ENCODE peak calls at places on chromosomes 13 and 19, in five cellular contexts. S is germinal center, T is mammary epithelial cell, M is SHP77, F is neural crest cell. Y is an unnamed sample.

GRCh38 chr13:32228330-32229041 is 86.7 kb downstream of the ZAR1L start:
- DNase-seq in S (no peak), T (peak; percentile 26), F (no peak), M (peak; percentile 98), Y (peak; percentile 90)

GRCh38 chr13:48155850-48156249 is 60.9 kb upstream of the MED4 start:
- DNase-seq in F (no peak), S (no peak), T (peak; percentile 94), M (no peak), Y (no peak)

GRCh38 chr13:106701810-106702341 is 133.9 kb upstream of the ARGLU1 start:
- DNase-seq in S (no peak), F (no peak), M (no peak), T (no peak), Y (no peak)

GRCh38 chr19:3194063-3194702 is 8.5 kb downstream of the NCLN start:
- DNase-seq in F (no peak), S (no peak), M (no peak), T (no peak), Y (no peak)

GRCh38 chr13:49933511-49933910 is 2.6 kb downstream of the SPRYD7 start:
- DNase-seq in M (no peak), T (no peak), S (no peak), F (no peak), Y (no peak)

GRCh38 chr13:113840541-113841354 is 23.1 kb downstream of the GAS6 start:
- DNase-seq in F (no peak), T (no peak), M (no peak), S (no peak), Y (no peak)

GRCh38 chr19:3375221-3376088 is 9.1 kb downstream of the NFIC start:
- DNase-seq in T (no peak), M (no peak), S (no peak), F (no peak), Y (no peak)

GRCh38 chr19:47610546-47610894 is 1.6 kb downstream of the BICRA start:
- DNase-seq in F (no peak), M (no peak), S (no peak), T (no peak), Y (no peak)

GRCh38 chr13:103516009-103516795 is 450.0 kb upstream of the SLC10A2 start:
- DNase-seq in S (no peak), M (no peak), T (no peak), F (no peak), Y (no peak)

GRCh38 chr19:11659612-11660011 is 62.3 kb downstream of the ZNF627 start:
- DNase-seq in F (no peak), T (peak; percentile 6), M (no peak), S (no peak), Y (no peak)

GRCh38 chr13:32056316-32056715 is 24.7 kb downstream of the FRY start:
- DNase-seq in M (no peak), T (no peak), S (no peak), F (no peak), Y (peak; percentile 43)

GRCh38 chr19:45866400-45867176 is 2.5 kb downstream of the FOXA3 start:
- DNase-seq in T (no peak), F (no peak), M (no peak), S (no peak), Y (no peak)

GRCh38 chr13:70098669-70099068 is 9.0 kb upstream of the ATXN8OS start:
- DNase-seq in F (no peak), S (no peak), T (no peak), M (no peak), Y (peak; percentile 14)

GRCh38 chr19:1259206-1259872 is 9.8 kb upstream of the CIRBP start:
- DNase-seq in M (peak; percentile 40), S (no peak), F (no peak), T (no peak), Y (no peak)

GRCh38 chr13:93625536-93625935 is 398.9 kb downstream of the GPC6 start:
- DNase-seq in S (no peak), T (no peak), M (no peak), F (no peak), Y (no peak)

GRCh38 chr13:105948143-105948542 is 587.3 kb downstream of the EFNB2 start:
- DNase-seq in T (no peak), S (no peak), F (no peak), M (no peak), Y (no peak)

GRCh38 chr13:29383476-29383875 is 212.0 kb downstream of the SLC7A1 start:
- DNase-seq in T (no peak), F (no peak), S (no peak), M (no peak), Y (no peak)

GRCh38 chr13:65914707-65915106 is 1315.4 kb downstream of the PCDH9 start:
- DNase-seq in F (no peak), S (no peak), M (no peak), T (no peak), Y (no peak)